ENCODE peak calls at places on chromosomes 12 and 14, in five cellular contexts. G is adrenal gland, C is kidney epithelial cell, V is iPS DF 6.9, H is tibial nerve. B is an unnamed sample. For H3K36me3, the result is how much of the 10 kb centered on the place peaks cover.

GRCh38 chr14:59055439-59056045 is 132.9 kb upstream of the DAAM1 start:
- DNase-seq in G (no peak), C (no peak), V (no peak), H (no peak), B (peak)

GRCh38 chr12:74780458-74781241 is 243.0 kb downstream of the ATXN7L3B start:
- DNase-seq in G (no peak), C (peak), V (no peak), H (no peak), B (peak)

GRCh38 chr12:124098101-124098757 is 125.2 kb downstream of the ZNF664 start:
- DNase-seq in G (no peak), C (no peak), V (no peak), H (no peak), B (no peak)

GRCh38 chr12:96487214-96487613 is 2.2 kb upstream of the CFAP54 start:
- DNase-seq in G (no peak), C (no peak), V (no peak), H (no peak), B (peak)

GRCh38 chr14:100236873-100237272 is 2.1 kb upstream of the YY1 start:
- DNase-seq in G (no peak), C (no peak), V (no peak), H (no peak), B (no peak)

GRCh38 chr14:103994535-103995184 is 52.3 kb upstream of the RD3L start:
- DNase-seq in G (no peak), C (peak), V (no peak), H (no peak), B (no peak)

GRCh38 chr12:116299548-116300150 is 22.2 kb upstream of the MED13L start:
- DNase-seq in G (no peak), C (no peak), V (no peak), H (no peak), B (peak)

GRCh38 chr12:82996168-82996812 is 309.6 kb downstream of the TMTC2 start:
- DNase-seq in G (no peak), C (no peak), V (no peak), H (no peak), B (no peak)

GRCh38 chr14:91837076-91837475 is 30.3 kb downstream of the TC2N start:
- DNase-seq in G (no peak), C (no peak), V (no peak), H (no peak), B (no peak)

GRCh38 chr12:66662179-66662578 is 16.7 kb downstream of the GRIP1 start:
- DNase-seq in G (no peak), C (no peak), V (no peak), H (no peak), B (no peak)

GRCh38 chr12:118073768-118074167 is 12.8 kb upstream of the WSB2 start:
- DNase-seq in G (no peak), C (no peak), V (no peak), H (no peak), B (no peak)

GRCh38 chr14:65927871-65928270 is 515.3 kb downstream of the FUT8 start:
- DNase-seq in G (no peak), C (no peak), V (no peak), H (no peak), B (no peak)

GRCh38 chr12:26906704-26907103 is 31.1 kb downstream of the INTS13 start:
- DNase-seq in G (no peak), C (no peak), V (no peak), H (no peak), B (no peak)

GRCh38 chr12:110317921-110318320 is 36.9 kb downstream of the ATP2A2 start:
- DNase-seq in G (peak), C (no peak), V (no peak), H (no peak), B (no peak)

GRCh38 chr14:58533417-58533816 is 104.3 kb upstream of the DACT1 start:
- DNase-seq in G (peak), C (no peak), V (no peak), H (no peak), B (no peak)

GRCh38 chr14:52269100-52269499 is 1.6 kb downstream of the PTGDR start:
- DNase-seq in G (no peak), C (no peak), V (no peak), H (no peak), B (no peak)
- H3K4me3 ChIP-seq in G (no peak), C (no peak), V (no peak), H (peak), B (peak)

GRCh38 chr12:42144424-42145196 is at the start of gene GXYLT1:
- DNase-seq in G (peak), C (no peak), V (peak), H (peak), B (peak)

GRCh38 chr12:42144174-42144423 is 575 bp downstream of the GXYLT1 start:
- DNase-seq in G (no peak), C (no peak), V (no peak), H (no peak), B (no peak)

GRCh38 chr12:42143401-42144173 is 1.1 kb downstream of the GXYLT1 start:
- DNase-seq in G (no peak), C (no peak), V (no peak), H (no peak), B (no peak)

GRCh38 chr12:42141981-42142606 is 2.6 kb downstream of the GXYLT1 start:
- DNase-seq in G (no peak), C (no peak), V (no peak), H (no peak), B (no peak)

DNA sequence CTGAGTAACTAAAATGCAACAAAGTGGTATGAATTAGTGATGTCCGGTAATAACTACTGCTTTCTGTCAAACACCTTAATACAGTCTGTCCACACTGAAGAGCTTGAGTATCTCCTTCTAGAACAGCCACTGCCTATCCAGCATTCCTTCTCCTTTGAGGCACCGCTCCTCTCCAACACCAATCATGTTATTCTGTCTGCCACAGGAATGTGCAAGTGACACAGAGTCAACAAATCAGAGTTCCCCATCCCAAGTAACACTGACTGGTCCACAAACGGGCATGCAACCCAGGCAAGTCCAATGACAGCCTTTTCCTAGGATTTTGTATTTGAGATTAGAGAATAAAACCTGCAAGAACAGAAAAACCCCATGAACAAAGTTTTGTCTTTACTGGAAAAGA is 3.8 kb downstream of the GXYLT1 start:
- DNase-seq in G (peak), C (no peak), V (no peak), H (no peak), B (no peak)
- H3K36me3 ChIP-seq in G (under half), C (under half), V (under half), H (under half), B (under half)

DNA sequence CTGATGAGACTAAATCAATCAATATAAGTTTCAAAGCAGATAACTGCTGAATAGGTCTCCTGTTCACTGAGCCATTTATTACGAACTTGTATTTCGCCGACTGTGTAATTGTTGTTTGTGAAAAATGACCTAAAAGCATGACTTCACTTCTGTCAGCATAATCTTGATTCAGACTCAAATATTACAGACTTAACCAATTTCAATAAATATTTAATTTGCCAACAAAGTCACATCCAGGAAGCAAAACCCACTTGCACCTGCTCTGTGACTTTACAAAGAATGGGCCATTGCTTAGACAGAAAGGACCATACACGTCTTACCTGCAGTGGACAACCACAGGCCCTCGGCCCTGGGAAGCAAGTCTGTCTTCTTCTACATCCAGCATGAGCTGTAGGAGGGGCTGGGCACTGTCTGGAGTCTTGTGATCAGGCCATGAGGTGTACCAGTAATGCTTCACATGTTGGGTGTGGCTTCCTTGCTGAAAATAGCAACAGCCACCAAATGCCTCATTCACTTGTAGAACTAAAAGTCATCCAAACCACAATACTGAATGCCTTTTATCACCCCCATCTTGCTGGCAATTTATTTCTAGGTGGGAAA is 23.5 kb upstream of the PTPRB start:
- DNase-seq in G (no peak), C (peak), V (no peak), H (no peak), B (peak)
- H3K4me3 ChIP-seq in G (no peak), C (no peak), V (no peak), H (no peak), B (no peak)

DNA sequence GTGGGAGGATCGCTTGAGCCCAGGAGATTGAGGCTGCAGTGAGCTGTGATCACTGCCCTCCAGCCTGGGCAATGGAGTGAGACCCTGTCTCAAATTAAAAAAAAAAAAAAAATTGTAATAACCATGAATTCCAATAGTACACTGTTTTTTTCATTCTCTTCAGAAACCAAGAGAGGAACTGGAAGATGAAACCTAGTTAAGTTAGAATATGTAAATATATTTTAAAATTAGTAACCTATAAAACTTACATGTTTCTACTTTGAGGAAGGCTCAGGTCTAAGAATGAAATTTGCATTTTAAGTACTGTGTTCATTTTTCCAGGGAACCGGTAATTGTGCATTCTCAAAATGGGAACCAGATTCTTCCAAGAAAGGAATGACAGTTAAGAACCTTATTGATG is 18.8 kb downstream of the KNTC1 start:
- DNase-seq in G (no peak), C (no peak), V (no peak), H (no peak), B (no peak)
- H3K36me3 ChIP-seq in G (under half), C (under half), V (under half), H (under half), B (half or more)

GRCh38 chr12:132446535-132447326 is 43.2 kb upstream of the FBRSL1 start:
- DNase-seq in G (no peak), C (no peak), V (no peak), H (no peak), B (no peak)

GRCh38 chr12:132444283-132444682 is 45.7 kb upstream of the FBRSL1 start:
- DNase-seq in G (no peak), C (no peak), V (no peak), H (no peak), B (no peak)

GRCh38 chr12:132447327-132447720 is 42.6 kb upstream of the FBRSL1 start:
- DNase-seq in G (no peak), C (no peak), V (no peak), H (no peak), B (no peak)

GRCh38 chr12:132445884-132446471 is 44.0 kb upstream of the FBRSL1 start:
- DNase-seq in G (peak), C (peak), V (no peak), H (no peak), B (peak)

DNA sequence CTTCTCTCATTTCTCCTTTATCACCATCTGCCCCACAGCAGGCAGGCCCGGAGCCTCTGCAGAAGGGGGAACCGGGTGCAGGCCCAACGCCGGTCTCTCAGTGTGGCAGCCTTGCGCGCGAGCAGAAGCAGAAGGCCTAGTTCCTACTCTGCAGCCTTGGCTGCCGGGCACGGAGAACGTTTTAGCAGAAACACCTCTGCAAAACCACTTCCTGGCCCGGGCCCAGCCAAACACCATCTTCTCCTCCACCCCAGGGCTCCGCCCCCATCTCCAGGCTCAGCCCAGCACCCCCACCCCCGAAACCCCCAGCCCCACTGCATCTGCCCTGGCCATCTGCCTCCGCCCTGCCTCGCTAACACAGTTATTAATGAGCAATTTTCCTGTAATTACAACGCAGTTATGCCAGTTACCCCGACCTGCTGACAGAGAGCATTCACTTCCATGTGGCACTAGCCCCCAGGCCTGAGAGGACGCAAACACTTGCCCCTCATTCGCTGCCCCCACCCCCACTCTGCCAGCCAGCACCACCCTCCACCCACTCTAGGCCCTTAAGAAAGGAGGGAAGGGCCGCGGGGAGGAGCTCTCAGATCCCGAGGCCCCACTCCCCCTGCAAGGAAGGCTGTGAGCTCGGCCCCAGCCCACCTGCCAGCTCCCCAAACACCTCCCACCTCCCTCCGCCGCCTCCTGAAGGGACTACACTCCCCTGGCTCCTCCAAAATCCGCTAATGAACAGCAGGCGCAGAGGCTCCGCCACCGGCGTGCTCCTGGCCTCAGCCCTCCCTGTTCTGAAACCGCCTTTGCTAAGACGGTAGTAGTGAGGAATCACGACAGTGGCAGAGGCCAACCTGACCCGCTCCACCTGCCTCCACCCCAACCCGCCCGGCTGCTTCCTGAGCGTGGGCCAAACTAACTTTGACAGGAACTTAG is 44.7 kb upstream of the FBRSL1 start:
- DNase-seq in G (no peak), C (no peak), V (no peak), H (no peak), B (no peak)
- H3K4me3 ChIP-seq in G (no peak), C (peak), V (peak), H (peak), B (peak)

DNA sequence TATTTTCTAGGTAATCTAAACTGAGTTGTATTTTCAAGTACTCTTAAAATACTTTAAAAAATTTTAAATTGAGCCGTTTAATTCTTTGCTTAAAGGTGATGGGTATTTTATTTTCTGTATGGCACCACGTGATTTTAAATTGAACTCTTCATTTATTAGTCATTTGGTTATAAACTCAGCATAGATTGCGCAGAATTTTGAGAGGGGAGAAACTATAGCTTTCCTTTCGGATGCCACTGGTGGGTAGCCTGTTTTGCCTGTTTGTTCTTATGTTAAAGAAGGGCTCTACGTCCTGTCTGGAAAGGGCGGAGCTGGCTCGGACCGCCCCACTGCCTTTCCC is 411 bp upstream of the STYX start:
- DNase-seq in G (no peak), C (no peak), V (no peak), H (no peak), B (no peak)
- H3K36me3 ChIP-seq in G (under half), C (under half), V (under half), H (under half), B (under half)

GRCh38 chr12:52873513-52873831 is 24.7 kb upstream of the KRT78 start:
- DNase-seq in G (no peak), C (no peak), V (no peak), H (no peak), B (no peak)
- H3K4me3 ChIP-seq in G (no peak), C (no peak), V (no peak), H (peak), B (no peak)

GRCh38 chr14:39035336-39035735 is 67.7 kb downstream of the SEC23A start:
- DNase-seq in G (no peak), C (no peak), V (no peak), H (no peak), B (no peak)

GRCh38 chr14:39036760-39037159 is 66.3 kb downstream of the SEC23A start:
- DNase-seq in G (no peak), C (no peak), V (no peak), H (no peak), B (no peak)

GRCh38 chr14:39040529-39040928 is 62.5 kb downstream of the SEC23A start:
- DNase-seq in G (no peak), C (no peak), V (no peak), H (no peak), B (no peak)

GRCh38 chr14:39034481-39035296 is 68.3 kb downstream of the SEC23A start:
- DNase-seq in G (no peak), C (no peak), V (no peak), H (no peak), B (no peak)

GRCh38 chr14:39038542-39038941 is 64.5 kb downstream of the SEC23A start:
- DNase-seq in G (no peak), C (no peak), V (no peak), H (no peak), B (no peak)
- H3K36me3 ChIP-seq in G (under half), C (under half), V (under half), H (under half), B (under half)

DNA sequence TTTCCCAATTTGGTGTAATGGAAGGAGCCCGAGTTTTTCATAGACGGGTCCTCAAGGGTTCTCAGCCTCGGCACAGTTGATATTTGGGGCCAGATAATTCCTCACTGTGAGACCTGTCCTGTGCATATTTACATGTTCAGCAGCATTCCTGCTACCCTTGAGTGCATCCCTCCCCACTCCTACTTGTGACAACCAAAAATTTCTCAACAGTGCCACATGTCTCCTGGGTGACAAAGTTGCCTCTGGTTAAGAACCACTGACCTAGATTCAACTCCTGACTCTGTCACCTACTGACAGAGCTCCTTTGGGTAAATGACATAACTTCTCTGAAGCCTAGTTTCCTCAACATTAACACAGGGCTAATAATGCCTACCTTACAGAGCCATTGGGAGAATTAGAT is 60.4 kb downstream of the TTC9 start:
- DNase-seq in G (no peak), C (peak), V (no peak), H (no peak), B (no peak)
- H3K4me3 ChIP-seq in G (no peak), C (no peak), V (no peak), H (no peak), B (no peak)

GRCh38 chr12:102107970-102108369 is 11.9 kb downstream of the NUP37 start:
- DNase-seq in G (no peak), C (no peak), V (no peak), H (no peak), B (no peak)
- H3K36me3 ChIP-seq in G (under half), C (under half), V (under half), H (under half), B (half or more)